ENCODE peak calls at places on chromosome 21, in four cellular contexts. F is astrocyte, D is AG04450, V is psoas muscle. J is an unnamed sample.

GRCh38 chr21:26572668-26573381 is at the start of gene CYYR1:
- DNase-seq in F (peak), D (no peak), V (peak), J (no peak)

GRCh38 chr21:31659286-31660133 is at the start of gene SOD1:
- DNase-seq in F (peak), D (peak), V (peak), J (peak)

GRCh38 chr21:38957575-38958340 is 152.0 kb downstream of the ETS2 start:
- DNase-seq in F (no peak), D (no peak), V (no peak), J (no peak)

GRCh38 chr21:16476056-16476850 is 746.5 kb downstream of the USP25 start:
- DNase-seq in F (peak), D (no peak), V (no peak), J (no peak)

GRCh38 chr21:15617968-15618367 is 111.8 kb upstream of the USP25 start:
- DNase-seq in F (peak), D (no peak), V (no peak), J (no peak)

GRCh38 chr21:29078884-29079765 is 5.7 kb upstream of the CCT8 start:
- DNase-seq in F (peak), D (no peak), V (no peak), J (peak)

GRCh38 chr21:14284439-14284838 is 68.5 kb downstream of the RBM11 start:
- DNase-seq in F (no peak), D (no peak), V (no peak), J (no peak)

GRCh38 chr21:39150316-39150715 is 32.9 kb downstream of the PSMG1 start:
- DNase-seq in F (no peak), D (no peak), V (no peak), J (no peak)

GRCh38 chr21:17726047-17726446 is 93.1 kb downstream of the C21orf91 start:
- DNase-seq in F (no peak), D (no peak), V (no peak), J (no peak)

GRCh38 chr21:31493350-31493880 is 149.4 kb upstream of the TIAM1 start:
- DNase-seq in F (no peak), D (no peak), V (no peak), J (no peak)

GRCh38 chr21:25750085-25750484 is 15.3 kb downstream of the GABPA start:
- DNase-seq in F (no peak), D (no peak), V (no peak), J (no peak)

GRCh38 chr21:46599251-46599572 is 5.7 kb downstream of the S100B start:
- DNase-seq in F (peak), D (peak), V (no peak), J (no peak)

GRCh38 chr21:15976807-15977206 is 247.0 kb downstream of the USP25 start:
- DNase-seq in F (no peak), D (no peak), V (no peak), J (no peak)

GRCh38 chr21:28875078-28875477 is 117.6 kb downstream of the LTN1 start:
- DNase-seq in F (no peak), D (no peak), V (no peak), J (no peak)

GRCh38 chr21:26499475-26499874 is 73.6 kb downstream of the CYYR1 start:
- DNase-seq in F (no peak), D (no peak), V (no peak), J (no peak)

GRCh38 chr21:37582613-37583012 is 216.0 kb downstream of the DYRK1A start:
- DNase-seq in F (peak), D (peak), V (no peak), J (no peak)

GRCh38 chr21:37368536-37369279 is 2.1 kb downstream of the DYRK1A start:
- DNase-seq in F (peak), D (no peak), V (no peak), J (no peak)

GRCh38 chr21:20739421-20739820 is 258.8 kb upstream of the NCAM2 start:
- DNase-seq in F (no peak), D (no peak), V (no peak), J (no peak)

GRCh38 chr21:26077523-26077922 is 93.0 kb downstream of the APP start:
- DNase-seq in F (no peak), D (no peak), V (no peak), J (no peak)

GRCh38 chr21:37503848-37504467 is 137.4 kb downstream of the DYRK1A start:
- DNase-seq in F (peak), D (peak), V (no peak), J (no peak)

GRCh38 chr21:39971961-39972360 is 104.7 kb downstream of the PCP4 start:
- DNase-seq in F (no peak), D (no peak), V (no peak), J (no peak)

GRCh38 chr21:39072468-39072867 is 110.8 kb downstream of the PSMG1 start:
- DNase-seq in F (no peak), D (no peak), V (no peak), J (no peak)

GRCh38 chr21:36048357-36048756 is 12.0 kb downstream of the SETD4 start:
- DNase-seq in F (no peak), D (no peak), V (no peak), J (no peak)

GRCh38 chr21:25170681-25171080 is 436.6 kb downstream of the MRPL39 start:
- DNase-seq in F (peak), D (no peak), V (no peak), J (no peak)

GRCh38 chr21:26546698-26547097 is 26.4 kb downstream of the CYYR1 start:
- DNase-seq in F (no peak), D (no peak), V (no peak), J (no peak)

GRCh38 chr21:21175798-21176334 is 177.7 kb downstream of the NCAM2 start:
- DNase-seq in F (no peak), D (no peak), V (no peak), J (no peak)

GRCh38 chr21:8994640-8995511 is 1526.5 kb upstream of the TPTE start:
- DNase-seq in F (no peak), D (no peak), V (no peak), J (no peak)

GRCh38 chr21:36929622-36930021 is 36.8 kb downstream of the HLCS start:
- DNase-seq in F (no peak), D (no peak), V (no peak), J (peak)

GRCh38 chr21:37459575-37459974 is 93.0 kb downstream of the DYRK1A start:
- DNase-seq in F (peak), D (peak), V (no peak), J (no peak)

GRCh38 chr21:16070207-16070651 is 340.4 kb downstream of the USP25 start:
- DNase-seq in F (peak), D (no peak), V (no peak), J (peak)

GRCh38 chr21:36547464-36547863 is 67.5 kb upstream of the CLDN14 start:
- DNase-seq in F (no peak), D (no peak), V (no peak), J (no peak)

GRCh38 chr21:38853421-38853919 is 47.7 kb downstream of the ETS2 start:
- DNase-seq in F (peak), D (peak), V (peak), J (no peak)

GRCh38 chr21:43338951-43339350 is 88.0 kb downstream of the SIK1 start:
- DNase-seq in F (no peak), D (no peak), V (peak), J (no peak)
- H3K27ac ChIP-seq in F (no peak), D (no peak), V (no peak), J (no peak)

GRCh38 chr21:23093259-23093658 is 2095.1 kb downstream of the NCAM2 start:
- DNase-seq in F (no peak), D (no peak), V (no peak), J (no peak)
- H3K27ac ChIP-seq in F (no peak), D (no peak), V (no peak), J (no peak)

GRCh38 chr21:42199488-42200463 is 19.2 kb upstream of the ABCG1 start:
- DNase-seq in F (peak), D (peak), V (no peak), J (no peak)
- H3K27ac ChIP-seq in F (no peak), D (no peak), V (no peak), J (no peak)

GRCh38 chr21:35041122-35041521 is 8.0 kb downstream of the RUNX1 start:
- DNase-seq in F (no peak), D (no peak), V (no peak), J (no peak)
- H3K27ac ChIP-seq in F (no peak), D (no peak), V (no peak), J (no peak)

GRCh38 chr21:41361786-41362604 is at the start of gene MX2:
- DNase-seq in F (peak), D (peak), V (peak), J (no peak)
- H3K27ac ChIP-seq in F (peak), D (peak), V (peak), J (no peak)

GRCh38 chr21:45484318-45484717 is 57.9 kb downstream of the SLC19A1 start:
- DNase-seq in F (no peak), D (no peak), V (no peak), J (no peak)

GRCh38 chr21:45480701-45481500 is 61.3 kb downstream of the SLC19A1 start:
- DNase-seq in F (no peak), D (no peak), V (peak), J (no peak)

GRCh38 chr21:45481566-45481965 is 60.7 kb downstream of the SLC19A1 start:
- DNase-seq in F (no peak), D (no peak), V (no peak), J (no peak)

GRCh38 chr21:45482899-45483821 is 59.1 kb downstream of the SLC19A1 start:
- DNase-seq in F (no peak), D (no peak), V (peak), J (no peak)

GRCh38 chr21:45481977-45482898 is 60.0 kb downstream of the SLC19A1 start:
- DNase-seq in F (no peak), D (no peak), V (peak), J (no peak)
- H3K27ac ChIP-seq in F (no peak), D (no peak), V (no peak), J (no peak)

DNA sequence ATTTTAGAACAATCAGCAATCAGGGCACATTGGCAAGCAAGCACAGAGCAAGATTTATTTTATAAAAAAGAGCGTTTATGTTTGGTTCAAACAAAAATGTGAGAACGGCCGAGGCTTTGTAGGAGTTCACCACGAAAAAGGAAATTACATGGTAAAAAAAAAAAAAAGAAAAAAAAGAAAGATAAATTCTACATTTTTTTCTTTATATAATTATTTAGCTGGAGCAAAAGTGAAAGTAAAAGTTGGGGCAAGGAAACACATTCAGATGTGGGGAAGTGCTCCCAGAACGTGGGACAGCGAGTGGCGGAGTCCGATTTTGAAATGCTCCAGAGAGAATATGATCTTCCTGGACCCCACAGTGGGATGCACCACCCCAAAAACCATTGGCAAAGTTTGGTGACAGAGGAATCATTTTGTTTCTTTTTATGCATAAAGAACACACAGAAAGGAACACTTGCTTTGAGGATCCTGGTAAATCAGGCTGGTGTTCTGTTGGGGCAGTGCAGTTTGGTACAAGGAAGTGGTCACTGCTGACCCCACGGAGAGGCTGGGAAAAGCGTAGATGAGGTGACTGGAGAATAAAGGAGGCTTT is 16.3 kb upstream of the ATP5PO start:
- DNase-seq in F (no peak), D (no peak), V (no peak), J (no peak)
- H3K27ac ChIP-seq in F (no peak), D (no peak), V (no peak), J (no peak)

GRCh38 chr21:43679951-43680350 is 20.6 kb downstream of the RRP1B start:
- DNase-seq in F (no peak), D (no peak), V (no peak), J (no peak)
- H3K27ac ChIP-seq in F (no peak), D (no peak), V (no peak), J (no peak)